ENCODE peak calls at places on chromosomes 16 and 17, in ten cellular contexts. S is A549, I is mucosa of descending colon, G is neural progenitor cell, R is astrocyte of the spinal cord, P is fibroblast of mammary gland, Q is lung, Z is esophagus squamous epithelium, B is RWPE2, M is GM23338. L is an unnamed sample.

GRCh38 chr17:83126275-83126930 is 47.0 kb downstream of the METRNL start:
- DNase-seq in Z (no peak), S (no peak), P (no peak), M (no peak), I (no peak), R (no peak), B (no peak), G (no peak), Q (no peak), L (no peak)

GRCh38 chr17:32461853-32462617 is 17.7 kb downstream of the PSMD11 start:
- DNase-seq in Q (no peak), B (no peak), M (peak; percentile 89), G (peak; percentile 73), S (peak; percentile 81), Z (no peak), P (peak; percentile 68), I (no peak), R (peak; percentile 55), L (no peak)

GRCh38 chr16:69741951-69742904 is 12.5 kb downstream of the NOB1 start:
- DNase-seq in B (peak; percentile 78), M (no peak), P (peak; percentile 57), Q (peak; percentile 67), Z (no peak), S (peak; percentile 59), G (no peak), I (peak; percentile 93), R (peak; percentile 56), L (peak; percentile 31)

GRCh38 chr17:3892095-3892998 is 506 bp downstream of the CAMKK1 start:
- DNase-seq in Z (peak; percentile 66), Q (peak; percentile 83), R (peak; percentile 54), B (peak; percentile 78), M (peak; percentile 66), G (peak; percentile 84), S (peak; percentile 88), I (peak; percentile 81), P (peak; percentile 80), L (no peak)

GRCh38 chr16:82945420-82946096 is 318.8 kb downstream of the CDH13 start:
- DNase-seq in S (no peak), B (no peak), I (no peak), M (no peak), P (no peak), Z (no peak), G (no peak), R (no peak), Q (no peak), L (no peak)

GRCh38 chr17:79878346-79878745 is 39.1 kb upstream of the CBX4 start:
- DNase-seq in Z (no peak), S (no peak), R (no peak), M (no peak), G (no peak), Q (no peak), I (peak; percentile 13), P (no peak), B (peak; percentile 24), L (no peak)

GRCh38 chr17:68497885-68498319 is 14.3 kb upstream of the PRKAR1A start:
- DNase-seq in G (no peak), I (no peak), P (no peak), Z (no peak), S (no peak), R (no peak), M (no peak), B (no peak), Q (no peak), L (no peak)

GRCh38 chr16:70711211-70711978 is 25.5 kb upstream of the MTSS2 start:
- DNase-seq in I (no peak), Z (no peak), B (no peak), Q (no peak), R (no peak), P (no peak), S (no peak), G (no peak), M (no peak), L (no peak)

GRCh38 chr17:60573139-60573975 is 26.6 kb upstream of the PPM1D start:
- DNase-seq in S (no peak), Z (no peak), B (no peak), R (peak; percentile 52), G (no peak), P (no peak), M (peak; percentile 60), I (no peak), Q (no peak), L (peak; percentile 49)

GRCh38 chr17:8320262-8320661 is 10.2 kb downstream of the ARHGEF15 start:
- DNase-seq in P (no peak), I (no peak), B (no peak), R (no peak), S (no peak), G (no peak), Z (no peak), M (no peak), Q (no peak), L (no peak)

GRCh38 chr17:61338000-61338864 is 61.4 kb upstream of the TBX2 start:
- DNase-seq in M (no peak), G (no peak), I (no peak), Q (no peak), P (peak; percentile 96), Z (no peak), B (no peak), R (peak; percentile 84), S (peak; percentile 60), L (no peak)

GRCh38 chr16:69179255-69180010 is 7.5 kb upstream of the SNTB2 start:
- DNase-seq in R (peak; percentile 81), B (no peak), S (peak; percentile 37), P (peak; percentile 96), G (no peak), M (no peak), Z (no peak), Q (peak; percentile 80), I (peak; percentile 72), L (no peak)

GRCh38 chr16:10314811-10315210 is 71.0 kb upstream of the ATF7IP2 start:
- DNase-seq in Q (no peak), S (no peak), P (peak; percentile 26), R (peak; percentile 16), G (no peak), M (no peak), Z (no peak), I (no peak), B (no peak), L (no peak)

GRCh38 chr17:56593741-56594527 is 435 bp downstream of the NOG start:
- DNase-seq in M (peak; percentile 45), S (no peak), B (peak; percentile 81), Q (peak; percentile 63), R (peak; percentile 48), Z (no peak), G (peak; percentile 87), P (peak; percentile 51), I (peak; percentile 55), L (no peak)

GRCh38 chr17:28413804-28414203 is 7.8 kb upstream of the SLC46A1 start:
- DNase-seq in P (no peak), M (peak; percentile 37), Z (no peak), S (no peak), G (no peak), Q (no peak), I (no peak), R (no peak), B (no peak), L (no peak)
- TF ChIP-seq CTCF in P (no peak), M (no peak), Z (no peak), S (no peak), G (no peak), Q (no peak), I (no peak), R (no peak), B (no peak), L (no peak)

GRCh38 chr17:47620503-47621245 is 29.0 kb upstream of the KPNB1 start:
- DNase-seq in G (no peak), Q (no peak), Z (no peak), R (no peak), S (no peak), M (no peak), P (no peak), I (no peak), B (no peak), L (no peak)
- H3K4me3 ChIP-seq in G (no peak overlapping the region), Q (no peak overlapping the region), Z (no peak overlapping the region), R (no peak overlapping the region), S (no peak overlapping the region), M (no peak overlapping the region), P (no peak overlapping the region), I (no peak overlapping the region), B (no peak overlapping the region), L (no peak overlapping the region)

GRCh38 chr16:73713817-73714495 is 582.7 kb upstream of the PSMD7 start:
- DNase-seq in M (peak; percentile 76), Z (no peak), S (peak; percentile 29), G (peak; percentile 51), Q (no peak), B (no peak), I (peak; percentile 45), R (peak; percentile 3), P (peak; percentile 13), L (no peak)
- TF ChIP-seq CTCF in M (peak; percentile 73), Z (peak; percentile 7), S (peak; percentile 39), G (peak; percentile 65), Q (no peak), B (peak; percentile 49), I (peak; percentile 12), R (peak; percentile 50), P (peak; percentile 27), L (peak; percentile 67)

GRCh38 chr17:50945779-50946222 is 79.6 kb upstream of the TOB1 start:
- DNase-seq in G (no peak), I (no peak), Q (no peak), Z (no peak), P (no peak), S (no peak), R (no peak), B (peak; percentile 20), M (no peak), L (no peak)

GRCh38 chr17:50944054-50944901 is 78.1 kb upstream of the TOB1 start:
- DNase-seq in Q (peak; percentile 81), Z (no peak), S (peak; percentile 97), P (peak; percentile 44), G (peak; percentile 75), I (peak; percentile 95), R (no peak), M (peak; percentile 74), B (peak; percentile 69), L (no peak)

GRCh38 chr17:50943575-50943933 is 77.4 kb upstream of the TOB1 start:
- DNase-seq in M (no peak), Q (no peak), B (peak; percentile 37), G (no peak), P (no peak), S (no peak), R (no peak), I (no peak), Z (no peak), L (no peak)

GRCh38 chr17:50946223-50946890 is 80.2 kb upstream of the TOB1 start:
- DNase-seq in Z (no peak), S (no peak), G (no peak), Q (no peak), I (peak; percentile 55), B (peak; percentile 52), R (no peak), P (no peak), M (no peak), L (no peak)

DNA sequence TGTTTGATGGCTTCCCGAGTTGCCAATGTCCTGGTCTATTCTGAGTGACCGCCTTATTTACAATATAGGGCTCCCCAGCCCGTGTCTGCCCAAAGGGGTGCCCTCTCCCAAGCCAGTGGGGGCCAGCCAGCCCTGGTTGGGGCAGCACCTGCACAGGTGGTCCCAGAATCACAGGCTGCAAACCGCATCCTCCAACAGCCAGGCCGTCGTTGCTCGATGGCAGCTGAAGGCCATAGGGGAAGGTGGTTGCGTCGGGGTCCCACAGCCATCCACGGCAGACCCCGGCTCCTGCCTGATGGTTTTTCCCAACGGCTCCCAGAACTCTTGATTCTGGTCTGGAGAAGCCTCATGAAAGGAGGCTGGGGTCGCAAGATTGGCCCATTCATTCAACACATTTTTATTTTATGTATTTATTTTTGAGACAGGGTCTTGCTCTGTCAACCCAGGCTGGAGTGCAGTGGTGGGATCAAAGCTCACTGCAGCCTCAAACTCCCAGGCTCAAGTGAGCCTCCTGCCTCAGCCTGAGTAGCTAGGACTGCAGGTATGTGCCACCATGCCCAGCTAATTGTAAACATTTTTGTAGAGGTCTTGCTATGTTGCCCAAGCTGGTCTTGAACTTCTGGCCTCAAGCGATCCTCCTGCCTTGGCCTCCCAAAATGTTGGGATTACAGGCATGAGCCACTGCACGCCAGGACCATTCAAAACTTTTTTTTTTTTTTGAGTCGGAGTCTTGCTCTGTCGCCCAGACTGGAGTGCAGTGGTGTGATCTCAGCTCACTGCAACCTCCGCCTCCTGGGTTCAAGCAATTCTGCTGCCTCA is 79.0 kb upstream of the TOB1 start:
- DNase-seq in Z (no peak), M (peak; percentile 37), R (no peak), Q (no peak), B (peak; percentile 66), P (no peak), I (no peak), G (no peak), S (no peak), L (no peak)
- H3K4me3 ChIP-seq in Z (peak overlapping the region; percentile 44), M (peak overlapping the region; percentile 55), R (no peak overlapping the region), Q (no peak overlapping the region), B (no peak overlapping the region), P (no peak overlapping the region), I (no peak overlapping the region), G (peak overlapping the region; percentile 46), S (peak overlapping the region; percentile 53), L (peak overlapping the region; percentile 46)